ENCODE peak calls at places on chromosomes 4 and X, in five cellular contexts. U is GM12878, N is HCT116, X is HepG2, H is K562. Q is an unnamed sample. For H3K4me1, the result is how much of the 10 kb centered on the place peaks cover.

GRCh38 chr4:40617903-40618302 is 11.8 kb downstream of the RBM47 start:
- DNase-seq in H (no peak), U (no peak), X (no peak), N (no peak), Q (no peak)

GRCh38 chr4:96131186-96131585 is 291.3 kb downstream of the PDHA2 start:
- DNase-seq in X (no peak), H (no peak), U (no peak), N (no peak), Q (no peak)

GRCh38 chrX:150229481-150229880 is 133.6 kb upstream of the MAMLD1 start:
- DNase-seq in X (no peak), U (no peak), N (no peak), H (no peak), Q (no peak)

GRCh38 chr4:150415213-150415612 is 166.7 kb upstream of the MAB21L2 start:
- DNase-seq in U (no peak), N (no peak), H (no peak), X (no peak), Q (no peak)

GRCh38 chrX:119757979-119758681 is at the start of gene SOWAHD:
- DNase-seq in H (peak), X (peak), U (no peak), N (no peak), Q (no peak)

GRCh38 chr4:9832640-9833039 is 51.2 kb downstream of the DRD5 start:
- DNase-seq in H (no peak), U (no peak), N (no peak), X (no peak), Q (no peak)

GRCh38 chr4:162011039-162011438 is 152.8 kb downstream of the FSTL5 start:
- DNase-seq in U (no peak), N (no peak), X (no peak), H (peak), Q (no peak)

GRCh38 chr4:155757745-155758265 is 1.0 kb upstream of the GUCY1B1 start:
- DNase-seq in N (no peak), U (no peak), X (no peak), H (no peak), Q (no peak)

GRCh38 chr4:121952290-121952689 is 430 bp upstream of the TRPC3 start:
- DNase-seq in H (no peak), N (no peak), X (no peak), U (no peak), Q (no peak)

GRCh38 chr4:31343058-31343457 is 622.9 kb downstream of the PCDH7 start:
- DNase-seq in U (no peak), H (no peak), N (no peak), X (no peak), Q (no peak)

GRCh38 chrX:49838374-49838773 is 9.3 kb downstream of the PAGE4 start:
- DNase-seq in U (no peak), H (peak), N (peak), X (peak), Q (peak)

GRCh38 chr4:4852591-4853362 is 6.7 kb upstream of the MSX1 start:
- DNase-seq in U (no peak), H (peak), N (no peak), X (no peak), Q (no peak)

GRCh38 chr4:90443231-90443630 is 316.0 kb downstream of the CCSER1 start:
- DNase-seq in H (no peak), N (no peak), U (no peak), X (no peak), Q (no peak)

GRCh38 chrX:151983186-151983585 is 8.7 kb upstream of the GABRE start:
- DNase-seq in H (no peak), N (no peak), X (no peak), U (no peak), Q (no peak)

GRCh38 chr4:159105761-159106243 is 2.9 kb downstream of the RAPGEF2 start:
- DNase-seq in N (no peak), H (peak), X (peak), U (peak), Q (no peak)

GRCh38 chrX:49040376-49040955 is 2.7 kb downstream of the TFE3 start:
- DNase-seq in H (no peak), U (no peak), N (no peak), X (no peak), Q (no peak)

DNA sequence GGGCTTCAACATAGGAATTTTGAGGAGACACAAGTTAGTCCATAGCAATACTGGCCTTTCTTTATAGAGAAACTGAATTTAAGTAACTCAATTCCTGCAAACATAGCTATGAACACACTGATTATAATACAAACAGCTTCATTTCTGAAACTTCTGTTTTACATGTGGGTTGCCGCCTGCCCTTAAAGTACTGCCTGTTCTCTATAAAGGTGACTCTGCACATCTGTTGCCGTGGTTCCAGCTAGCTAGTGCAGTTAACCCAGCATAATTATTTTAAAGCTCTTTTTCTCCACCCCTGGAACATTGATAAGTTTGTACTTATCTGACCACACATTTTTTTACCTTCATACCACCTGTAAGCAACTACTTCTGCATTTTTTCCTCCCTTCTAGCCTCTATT is 177.6 kb downstream of the NWD2 start:
- DNase-seq in H (no peak), N (no peak), U (no peak), X (no peak), Q (no peak)
- H3K4me1 ChIP-seq in H (under half), N (under half), U (under half), X (under half), Q (under half)

GRCh38 chr4:186599483-186599882 is 44.1 kb upstream of the MTNR1A start:
- DNase-seq in X (no peak), H (no peak), N (no peak), U (no peak), Q (no peak)
- TF ChIP-seq YY1 in X (no peak), H (no peak), N (no peak), U (no peak), Q (no peak)

GRCh38 chr4:85825937-85826678 is 351.2 kb downstream of the ARHGAP24 start:
- DNase-seq in H (no peak), U (no peak), N (no peak), X (peak), Q (peak)
- H3K4me1 ChIP-seq in H (under half), U (under half), N (under half), X (under half), Q (under half)

GRCh38 chr4:3250438-3250955 is 1.5 kb downstream of the MSANTD1 start:
- DNase-seq in H (no peak), N (no peak), X (peak), U (no peak), Q (no peak)
- TF ChIP-seq YY1 in H (no peak), N (no peak), X (no peak), U (no peak), Q (no peak)

DNA sequence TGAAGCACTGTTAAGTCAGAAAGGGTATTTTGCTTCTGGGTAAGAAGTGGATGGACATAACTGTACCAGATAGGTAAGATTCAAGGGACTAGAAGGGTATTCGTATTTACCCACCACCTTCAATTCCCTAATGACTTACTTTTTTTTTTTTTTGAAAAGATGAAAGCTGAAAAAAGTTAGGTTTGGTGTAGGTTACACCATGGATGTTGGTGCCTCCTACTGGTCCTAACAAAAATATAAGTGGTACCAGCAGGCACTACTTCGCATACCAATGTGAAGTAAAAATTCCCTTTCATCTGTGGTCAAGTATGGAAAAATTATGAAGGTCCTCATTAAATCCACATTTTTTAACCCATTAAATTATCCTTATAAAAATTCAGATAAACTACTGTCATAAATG is 7.2 kb downstream of the ANKRD17 start:
- DNase-seq in U (no peak), H (no peak), X (no peak), N (no peak), Q (no peak)
- H3K4me1 ChIP-seq in U (under half), H (under half), X (half or more), N (under half), Q (under half)

DNA sequence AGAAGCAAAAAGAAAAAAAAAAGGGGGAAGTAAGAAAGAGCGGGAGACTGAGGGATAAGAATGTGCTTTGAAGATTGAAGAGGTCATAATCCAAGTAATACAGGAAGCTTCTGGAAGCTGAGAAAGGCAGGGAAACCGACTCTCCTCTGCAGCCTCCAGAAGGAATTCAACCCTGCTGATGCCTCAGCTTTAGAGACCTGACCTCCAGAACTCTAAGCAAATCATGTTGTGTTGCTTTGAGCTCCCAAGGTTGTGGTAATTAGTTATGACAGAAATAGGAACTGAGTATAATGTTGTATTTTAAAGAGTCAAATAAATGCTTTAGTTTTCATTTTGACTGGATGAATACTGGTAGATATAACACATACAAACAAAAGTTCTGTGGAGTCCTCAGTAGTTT is 48.0 kb upstream of the FAT1 start:
- DNase-seq in N (no peak), U (no peak), H (no peak), X (no peak), Q (no peak)
- TF ChIP-seq YY1 in N (no peak), U (no peak), H (no peak), X (no peak), Q (no peak)

GRCh38 chr4:139853309-139853708 is 187.7 kb downstream of the MGST2 start:
- DNase-seq in H (no peak), N (no peak), X (no peak), U (no peak), Q (peak)

GRCh38 chr4:139852612-139853269 is 187.1 kb downstream of the MGST2 start:
- DNase-seq in X (no peak), H (no peak), N (no peak), U (no peak), Q (no peak)

GRCh38 chr4:139851639-139852038 is 186.0 kb downstream of the MGST2 start:
- DNase-seq in H (no peak), N (no peak), X (no peak), U (no peak), Q (no peak)

GRCh38 chr4:139849219-139849618 is 183.6 kb downstream of the MGST2 start:
- DNase-seq in H (no peak), N (no peak), X (peak), U (no peak), Q (no peak)

GRCh38 chr4:139851133-139851532 is 185.5 kb downstream of the MGST2 start:
- DNase-seq in H (no peak), N (no peak), U (no peak), X (no peak), Q (no peak)
- H3K4me1 ChIP-seq in H (under half), N (under half), U (under half), X (half or more), Q (under half)

Q was measured in NT2/D1.